ENCODE peak calls at places on chromosome 17, in seven cellular contexts. P, O, J, T, H, U and B are unnamed samples. For H3K4me1, the result is how much of the 10 kb centered on the place peaks cover.

GRCh38 chr17:14323522-14323981 is 22.7 kb downstream of the HS3ST3B1 start:
- DNase-seq in P (no peak), O (no peak), J (no peak), T (no peak), H (peak), U (no peak), B (no peak)

GRCh38 chr17:75159196-75160031 is 5.1 kb upstream of the JPT1 start:
- DNase-seq in P (no peak), O (no peak), J (no peak), T (peak), H (no peak), U (no peak), B (no peak)

GRCh38 chr17:83171661-83172060 is 92.3 kb downstream of the METRNL start:
- DNase-seq in P (no peak), O (no peak), J (no peak), T (no peak), H (peak), U (no peak), B (no peak)

GRCh38 chr17:35733366-35733765 is 1.9 kb downstream of the RASL10B start:
- DNase-seq in P (no peak), O (no peak), J (no peak), T (no peak), H (no peak), U (no peak), B (no peak)

GRCh38 chr17:17051791-17052461 is 9.7 kb downstream of the MPRIP start:
- DNase-seq in P (peak), O (no peak), J (no peak), T (peak), H (no peak), U (no peak), B (no peak)

GRCh38 chr17:3682033-3682432 is 13.4 kb downstream of the EMC6 start:
- DNase-seq in P (no peak), O (no peak), J (no peak), T (no peak), H (no peak), U (no peak), B (no peak)

GRCh38 chr17:80095038-80095843 is 6.1 kb upstream of the GAA start:
- DNase-seq in P (no peak), O (no peak), J (no peak), T (no peak), H (no peak), U (no peak), B (no peak)

GRCh38 chr17:29054835-29055234 is 11.9 kb downstream of the PIPOX start:
- DNase-seq in P (no peak), O (no peak), J (no peak), T (no peak), H (peak), U (no peak), B (no peak)

GRCh38 chr17:58666858-58667267 is 25.0 kb downstream of the TEX14 start:
- DNase-seq in P (peak), O (peak), J (peak), T (peak), H (no peak), U (peak), B (peak)

GRCh38 chr17:4795168-4795567 is 796 bp upstream of the PSMB6 start:
- DNase-seq in P (no peak), O (no peak), J (no peak), T (no peak), H (no peak), U (no peak), B (no peak)

GRCh38 chr17:73821665-73822064 is 177.4 kb upstream of the SDK2 start:
- DNase-seq in P (no peak), O (no peak), J (no peak), T (no peak), H (no peak), U (no peak), B (no peak)

GRCh38 chr17:77610518-77610893 is 348.0 kb upstream of the TNRC6C start:
- DNase-seq in P (no peak), O (no peak), J (peak), T (no peak), H (no peak), U (no peak), B (no peak)

GRCh38 chr17:77613181-77613580 is 345.3 kb upstream of the TNRC6C start:
- DNase-seq in P (peak), O (no peak), J (peak), T (no peak), H (no peak), U (no peak), B (no peak)

GRCh38 chr17:77609553-77610517 is 348.7 kb upstream of the TNRC6C start:
- DNase-seq in P (no peak), O (peak), J (peak), T (peak), H (no peak), U (no peak), B (no peak)

GRCh38 chr17:77611791-77612466 is 346.6 kb upstream of the TNRC6C start:
- DNase-seq in P (no peak), O (no peak), J (peak), T (peak), H (no peak), U (no peak), B (no peak)

GRCh38 chr17:77610980-77611641 is 347.4 kb upstream of the TNRC6C start:
- DNase-seq in P (no peak), O (no peak), J (peak), T (no peak), H (no peak), U (no peak), B (no peak)
- H3K27ac ChIP-seq in P (no peak), O (no peak), J (no peak), T (no peak), H (no peak), U (peak), B (peak)

DNA sequence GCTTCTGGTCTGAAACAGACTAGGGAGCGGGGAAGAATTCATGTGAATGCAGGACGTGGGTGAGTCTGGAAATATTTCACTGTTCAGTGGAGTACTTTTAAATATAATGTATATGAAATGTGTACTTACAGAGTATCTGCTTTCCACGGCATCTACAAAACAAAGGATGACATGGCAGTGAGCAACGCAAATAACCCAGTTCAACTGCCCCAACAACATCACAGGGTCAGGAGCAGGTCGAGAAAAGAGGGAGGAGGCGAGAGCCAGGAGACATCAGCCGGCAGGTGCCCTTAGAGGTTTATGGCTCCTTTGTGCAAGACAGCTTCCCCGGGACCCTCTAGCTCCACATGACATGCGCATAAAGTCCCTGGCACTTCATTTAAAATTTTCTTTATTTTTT is 61.1 kb downstream of the PECAM1 start:
- DNase-seq in P (no peak), O (no peak), J (no peak), T (no peak), H (no peak), U (no peak), B (no peak)
- H3K4me1 ChIP-seq in P (under half), O (under half), J (under half), T (under half), H (under half), U (half or more), B (half or more)

GRCh38 chr17:66123163-66123562 is 68.8 kb downstream of the CEP112 start:
- DNase-seq in P (no peak), O (no peak), J (no peak), T (peak), H (peak), U (no peak), B (no peak)
- H3K27ac ChIP-seq in P (no peak), O (no peak), J (no peak), T (no peak), H (no peak), U (no peak), B (no peak)

DNA sequence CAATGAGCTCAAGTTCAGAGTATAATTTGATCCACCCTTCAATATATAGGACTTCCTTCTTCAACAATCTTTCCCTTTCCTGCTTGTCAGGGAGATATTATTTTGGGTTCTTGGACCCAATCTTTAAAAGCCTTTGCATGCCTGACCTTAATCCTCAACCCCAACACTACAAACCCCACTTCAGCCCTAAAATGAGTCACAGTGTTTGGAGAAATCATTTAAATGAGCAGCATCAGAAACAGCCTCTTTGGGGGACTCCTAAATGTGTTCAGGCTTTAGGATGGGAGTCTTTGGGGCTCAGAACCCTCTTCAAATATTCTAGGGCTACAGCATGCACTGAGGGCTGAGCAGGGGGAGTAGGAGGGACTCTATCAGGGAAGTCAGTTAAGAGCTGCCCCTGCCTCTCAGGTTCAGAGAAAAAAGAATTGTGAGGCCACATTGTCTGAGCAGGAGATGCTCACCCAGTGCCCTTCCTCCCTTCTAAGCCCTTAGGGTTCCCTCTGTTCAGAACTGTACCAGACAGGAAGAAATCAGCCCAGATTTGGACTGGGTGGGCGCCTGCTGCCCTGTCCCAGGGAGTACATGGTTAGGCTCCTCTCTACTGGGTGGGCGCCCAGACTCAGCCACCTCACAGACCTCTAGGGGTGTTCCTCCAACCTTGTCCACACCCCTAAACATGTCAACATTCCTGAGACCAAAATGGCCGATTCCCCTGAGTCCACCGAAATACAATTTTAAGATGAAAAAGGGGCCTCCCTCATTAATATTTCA is 5.0 kb downstream of the NEUROD2 start:
- DNase-seq in P (no peak), O (no peak), J (no peak), T (no peak), H (no peak), U (no peak), B (no peak)
- H3K4me1 ChIP-seq in P (under half), O (under half), J (under half), T (under half), H (under half), U (half or more), B (half or more)

GRCh38 chr17:43352579-43352978 is 46.2 kb upstream of the ARL4D start:
- DNase-seq in P (no peak), O (no peak), J (no peak), T (no peak), H (no peak), U (no peak), B (no peak)

GRCh38 chr17:43359469-43360105 is 39.2 kb upstream of the ARL4D start:
- DNase-seq in P (no peak), O (no peak), J (no peak), T (no peak), H (no peak), U (no peak), B (no peak)

GRCh38 chr17:43356999-43357398 is 41.8 kb upstream of the ARL4D start:
- DNase-seq in P (no peak), O (no peak), J (peak), T (no peak), H (no peak), U (no peak), B (no peak)

GRCh38 chr17:43353364-43353763 is 45.4 kb upstream of the ARL4D start:
- DNase-seq in P (no peak), O (no peak), J (no peak), T (no peak), H (no peak), U (no peak), B (no peak)

DNA sequence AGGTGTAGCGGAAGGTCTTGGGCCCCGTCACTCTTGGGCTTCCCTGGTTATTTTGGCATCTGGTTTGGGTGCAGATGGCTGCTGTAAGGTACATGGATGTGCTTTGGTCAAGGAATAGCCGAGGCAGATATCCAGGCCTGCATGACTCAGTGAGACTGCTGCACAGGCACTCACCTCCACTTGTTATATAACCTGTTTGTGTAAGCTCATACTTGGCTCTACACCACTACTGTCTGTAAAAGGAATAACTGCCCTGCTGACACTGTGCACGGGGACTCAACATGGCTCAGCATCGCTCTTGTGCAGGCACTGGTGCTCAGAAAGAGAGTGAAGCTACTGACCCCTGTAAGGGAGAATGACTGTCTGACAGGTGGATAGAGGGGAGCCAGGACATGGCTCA is 42.3 kb upstream of the ARL4D start:
- DNase-seq in P (no peak), O (no peak), J (no peak), T (no peak), H (no peak), U (no peak), B (no peak)
- H3K27ac ChIP-seq in P (no peak), O (no peak), J (no peak), T (no peak), H (no peak), U (no peak), B (no peak)

GRCh38 chr17:61409301-61410099 is 9.9 kb downstream of the TBX2 start:
- DNase-seq in P (peak), O (peak), J (peak), T (peak), H (peak), U (peak), B (no peak)
- H3K4me1 ChIP-seq in P (under half), O (under half), J (under half), T (under half), H (under half), U (half or more), B (half or more)